ENCODE peak calls at places on chromosomes 6 and 20, in five cellular contexts. E, M, V, F and H are unnamed samples.

GRCh38 chr6:39005774-39006173 is 42.8 kb upstream of the GLP1R start:
- DNase-seq in M (no peak), F (no peak), E (no peak), V (no peak), H (no peak)

GRCh38 chr6:124999105-124999764 is 37.0 kb downstream of the RNF217 start:
- DNase-seq in M (peak), E (no peak), V (no peak), F (no peak), H (no peak)

GRCh38 chr20:13205848-13206434 is 15.1 kb upstream of the ISM1 start:
- DNase-seq in E (no peak), F (no peak), V (no peak), M (no peak), H (no peak)

GRCh38 chr20:34579936-34580587 is 21.5 kb downstream of the MAP1LC3A start:
- DNase-seq in E (peak), V (no peak), F (no peak), M (no peak), H (no peak)

GRCh38 chr20:54318892-54319291 is 111.0 kb downstream of the PFDN4 start:
- DNase-seq in E (no peak), F (no peak), V (no peak), M (no peak), H (no peak)

GRCh38 chr6:167807200-167807599 is 19.5 kb upstream of the AFDN start:
- DNase-seq in E (no peak), V (no peak), F (no peak), M (no peak), H (no peak)

GRCh38 chr6:155121699-155122098 is 126.6 kb downstream of the TIAM2 start:
- DNase-seq in E (no peak), F (no peak), M (no peak), V (peak), H (no peak)

GRCh38 chr6:9766240-9766915 is 648.5 kb downstream of the TFAP2A start:
- DNase-seq in M (no peak), V (peak), F (peak), E (no peak), H (peak)

GRCh38 chr6:119978274-119978889 is 628.8 kb upstream of the MAN1A1 start:
- DNase-seq in V (peak), F (peak), E (peak), M (no peak), H (peak)

GRCh38 chr20:32582659-32583580 is 2.2 kb downstream of the NOL4L start:
- DNase-seq in F (no peak), E (peak), V (no peak), M (no peak), H (no peak)

GRCh38 chr20:61665746-61666470 is 399.8 kb downstream of the TAF4 start:
- DNase-seq in V (no peak), F (no peak), E (no peak), M (no peak), H (no peak)

GRCh38 chr6:79377830-79378460 is 143.5 kb upstream of the HMGN3 start:
- DNase-seq in M (no peak), E (no peak), V (no peak), F (peak), H (peak)

GRCh38 chr20:61778485-61778863 is 287.2 kb downstream of the TAF4 start:
- DNase-seq in M (no peak), V (no peak), E (no peak), F (no peak), H (no peak)

GRCh38 chr6:127980996-127981395 is 80.1 kb upstream of the THEMIS start:
- DNase-seq in E (no peak), M (no peak), V (no peak), F (no peak), H (no peak)

GRCh38 chr6:53984163-53984562 is 127.1 kb upstream of the MLIP start:
- DNase-seq in F (peak), E (no peak), V (peak), M (no peak), H (peak)

GRCh38 chr6:132167966-132168365 is 216.8 kb upstream of the CCN2 start:
- DNase-seq in V (no peak), E (no peak), M (no peak), F (no peak), H (no peak)

GRCh38 chr6:64630901-64631300 is 995.3 kb downstream of the PHF3 start:
- DNase-seq in V (no peak), F (no peak), M (no peak), E (no peak), H (no peak)

GRCh38 chr6:36432151-36432633 is 10.5 kb downstream of the PXT1 start:
- DNase-seq in F (no peak), M (no peak), E (no peak), V (no peak), H (no peak)

GRCh38 chr20:43631598-43631997 is 35.3 kb upstream of the MYBL2 start:
- DNase-seq in M (no peak), V (no peak), F (no peak), E (peak), H (no peak)

GRCh38 chr6:169738204-169738971 is 13.0 kb downstream of the DYNLT2 start:
- DNase-seq in F (no peak), E (no peak), V (no peak), M (no peak), H (no peak)